ENCODE peak calls at places on chromosomes 16 and 17, in five cellular contexts. Q, R, J, D and F are unnamed samples.

GRCh38 chr17:75087182-75087557 is 584 bp upstream of the SLC16A5 start:
- ATAC-seq in Q (no peak), R (no peak), J (peak), D (no peak), F (no peak)

GRCh38 chr16:57530104-57530522 is 6.3 kb downstream of the CCDC102A start:
- ATAC-seq in Q (peak), R (peak), J (peak), D (peak), F (peak)

GRCh38 chr17:62625184-62625869 is 2.1 kb upstream of the MRC2 start:
- ATAC-seq in Q (no peak), R (no peak), J (no peak), D (no peak), F (no peak)

GRCh38 chr16:24758373-24758772 is 28.9 kb downstream of the TNRC6A start:
- ATAC-seq in Q (no peak), R (no peak), J (no peak), D (no peak), F (no peak)

GRCh38 chr17:14442798-14443553 is 142.1 kb downstream of the HS3ST3B1 start:
- ATAC-seq in Q (no peak), R (no peak), J (no peak), D (no peak), F (no peak)

GRCh38 chr17:45260204-45260783 is 1.6 kb downstream of the SPATA32 start:
- ATAC-seq in Q (no peak), R (no peak), J (no peak), D (no peak), F (no peak)

GRCh38 chr17:30344283-30345088 is 10.6 kb upstream of the TMIGD1 start:
- ATAC-seq in Q (no peak), R (peak), J (no peak), D (peak), F (peak)

GRCh38 chr16:87754535-87754934 is 11.3 kb downstream of the KLHDC4 start:
- ATAC-seq in Q (no peak), R (no peak), J (no peak), D (no peak), F (no peak)

GRCh38 chr16:3999479-3999868 is 116.8 kb downstream of the ADCY9 start:
- ATAC-seq in Q (no peak), R (peak), J (no peak), D (no peak), F (no peak)

GRCh38 chr17:82684207-82684903 is 14.1 kb downstream of the RAB40B start:
- ATAC-seq in Q (no peak), R (peak), J (no peak), D (no peak), F (no peak)

GRCh38 chr16:16145286-16145685 is 78.0 kb downstream of the ABCC6 start:
- ATAC-seq in Q (no peak), R (no peak), J (no peak), D (no peak), F (no peak)

GRCh38 chr17:36877774-36878173 is 59.5 kb upstream of the LHX1 start:
- ATAC-seq in Q (peak), R (no peak), J (no peak), D (peak), F (peak)

GRCh38 chr17:7835818-7836595 is 2.0 kb downstream of the KDM6B start:
- ATAC-seq in Q (no peak), R (peak), J (no peak), D (peak), F (peak)

GRCh38 chr16:88869673-88869980 is 3.2 kb upstream of the PABPN1L start:
- ATAC-seq in Q (no peak), R (no peak), J (no peak), D (no peak), F (no peak)

GRCh38 chr16:11135167-11135973 is 120.6 kb downstream of the SOCS1 start:
- ATAC-seq in Q (no peak), R (no peak), J (no peak), D (peak), F (no peak)

GRCh38 chr17:73422121-73422520 is 110.3 kb upstream of the CDC42EP4 start:
- ATAC-seq in Q (no peak), R (no peak), J (no peak), D (no peak), F (no peak)

GRCh38 chr16:10862432-10862831 is 14.6 kb upstream of the CIITA start:
- ATAC-seq in Q (peak), R (peak), J (peak), D (peak), F (peak)

GRCh38 chr17:17623904-17624303 is 32.4 kb upstream of the PEMT start:
- ATAC-seq in Q (no peak), R (no peak), J (no peak), D (no peak), F (no peak)

GRCh38 chr17:50060951-50061712 is 5.2 kb downstream of the ITGA3 start:
- ATAC-seq in Q (no peak), R (no peak), J (no peak), D (peak), F (no peak)

GRCh38 chr16:25040543-25040942 is 25.4 kb upstream of the ARHGAP17 start:
- ATAC-seq in Q (no peak), R (no peak), J (no peak), D (no peak), F (no peak)

GRCh38 chr16:73503093-73503492 is 455.2 kb upstream of the ZFHX3 start:
- ATAC-seq in Q (no peak), R (no peak), J (no peak), D (no peak), F (no peak)

GRCh38 chr17:51703364-51704341 is 443.3 kb downstream of the UTP18 start:
- ATAC-seq in Q (no peak), R (peak), J (no peak), D (peak), F (peak)

GRCh38 chr17:69760562-69760961 is 314.5 kb upstream of the KCNJ16 start:
- ATAC-seq in Q (peak), R (no peak), J (peak), D (no peak), F (no peak)

GRCh38 chr16:27879601-27880247 is 183.8 kb downstream of the GSG1L start:
- ATAC-seq in Q (no peak), R (peak), J (no peak), D (no peak), F (no peak)

GRCh38 chr16:64469906-64470702 is 651.8 kb downstream of the CDH11 start:
- ATAC-seq in Q (no peak), R (peak), J (no peak), D (no peak), F (no peak)

GRCh38 chr16:14249291-14250032 is 178.3 kb downstream of the MRTFB start:
- ATAC-seq in Q (no peak), R (peak), J (no peak), D (no peak), F (no peak)

GRCh38 chr16:86499889-86500707 is 10.2 kb upstream of the FOXF1 start:
- ATAC-seq in Q (no peak), R (no peak), J (no peak), D (no peak), F (no peak)

GRCh38 chr16:27240948-27241531 is 27.5 kb downstream of the NSMCE1 start:
- ATAC-seq in Q (no peak), R (no peak), J (no peak), D (peak), F (no peak)

GRCh38 chr17:83110755-83111154 is 31.3 kb downstream of the METRNL start:
- ATAC-seq in Q (no peak), R (no peak), J (no peak), D (no peak), F (no peak)

GRCh38 chr17:61313515-61314326 is 85.9 kb upstream of the TBX2 start:
- ATAC-seq in Q (no peak), R (peak), J (no peak), D (no peak), F (no peak)

GRCh38 chr17:76078859-76079576 is at the start of gene ZACN:
- ATAC-seq in Q (no peak), R (no peak), J (no peak), D (no peak), F (no peak)